ENCODE peak calls at places on chromosomes 1 and 21, in eight cellular contexts. One of them, this sample, is unnamed.

GRCh38 chr1:15760520-15761211 is 2.1 kb downstream of the FBLIM1 start:
- DNase-seq in cardiac muscle cell: no peak
- DNase-seq in GM13976: no peak
- DNase-seq in mesothelial cell of epicardium: no peak
- DNase-seq in ovary: peak
- DNase-seq in CD4-positive, alpha-beta T cell: no peak
- DNase-seq in PC-3: peak
- DNase-seq in AG10803: peak
- DNase-seq in this sample: no peak

GRCh38 chr1:228460830-228461229 is 26.4 kb upstream of the RNF187 start:
- DNase-seq in cardiac muscle cell: no peak
- DNase-seq in mesothelial cell of epicardium: no peak
- DNase-seq in ovary: no peak
- DNase-seq in AG10803: no peak
- DNase-seq in GM13976: no peak
- DNase-seq in PC-3: no peak
- DNase-seq in CD4-positive, alpha-beta T cell: no peak
- DNase-seq in this sample: no peak

GRCh38 chr1:37670133-37670532 is 22.2 kb upstream of the CDCA8 start:
- DNase-seq in CD4-positive, alpha-beta T cell: no peak
- DNase-seq in AG10803: no peak
- DNase-seq in ovary: no peak
- DNase-seq in PC-3: no peak
- DNase-seq in cardiac muscle cell: no peak
- DNase-seq in mesothelial cell of epicardium: no peak
- DNase-seq in GM13976: no peak
- DNase-seq in this sample: no peak

GRCh38 chr1:16605532-16605931 is 7.8 kb downstream of the NBPF1 start:
- DNase-seq in GM13976: no peak
- DNase-seq in cardiac muscle cell: no peak
- DNase-seq in PC-3: no peak
- DNase-seq in AG10803: no peak
- DNase-seq in mesothelial cell of epicardium: peak
- DNase-seq in ovary: no peak
- DNase-seq in CD4-positive, alpha-beta T cell: no peak
- DNase-seq in this sample: no peak

GRCh38 chr1:18676431-18676830 is 45.8 kb downstream of the PAX7 start:
- DNase-seq in cardiac muscle cell: no peak
- DNase-seq in GM13976: no peak
- DNase-seq in CD4-positive, alpha-beta T cell: no peak
- DNase-seq in mesothelial cell of epicardium: no peak
- DNase-seq in PC-3: no peak
- DNase-seq in AG10803: no peak
- DNase-seq in ovary: no peak
- DNase-seq in this sample: no peak

GRCh38 chr1:21855257-21856096 is 43.4 kb downstream of the LDLRAD2 start:
- DNase-seq in CD4-positive, alpha-beta T cell: no peak
- DNase-seq in ovary: no peak
- DNase-seq in mesothelial cell of epicardium: no peak
- DNase-seq in GM13976: no peak
- DNase-seq in AG10803: no peak
- DNase-seq in PC-3: peak
- DNase-seq in cardiac muscle cell: no peak
- DNase-seq in this sample: no peak

GRCh38 chr1:199982606-199983005 is 44.9 kb upstream of the NR5A2 start:
- DNase-seq in CD4-positive, alpha-beta T cell: no peak
- DNase-seq in AG10803: no peak
- DNase-seq in GM13976: no peak
- DNase-seq in mesothelial cell of epicardium: no peak
- DNase-seq in PC-3: no peak
- DNase-seq in ovary: no peak
- DNase-seq in cardiac muscle cell: no peak
- DNase-seq in this sample: no peak

GRCh38 chr1:235984041-235984820 is 80.7 kb downstream of the NID1 start:
- DNase-seq in cardiac muscle cell: no peak
- DNase-seq in ovary: no peak
- DNase-seq in CD4-positive, alpha-beta T cell: no peak
- DNase-seq in mesothelial cell of epicardium: no peak
- DNase-seq in AG10803: peak
- DNase-seq in PC-3: peak
- DNase-seq in GM13976: no peak
- DNase-seq in this sample: no peak

GRCh38 chr1:181061891-181062777 is 26.4 kb upstream of the IER5 start:
- DNase-seq in mesothelial cell of epicardium: no peak
- DNase-seq in ovary: no peak
- DNase-seq in GM13976: peak
- DNase-seq in AG10803: peak
- DNase-seq in PC-3: no peak
- DNase-seq in cardiac muscle cell: no peak
- DNase-seq in CD4-positive, alpha-beta T cell: no peak
- DNase-seq in this sample: peak

GRCh38 chr1:33256701-33257387 is 552 bp downstream of the ZNF362 start:
- DNase-seq in GM13976: peak
- DNase-seq in ovary: peak
- DNase-seq in CD4-positive, alpha-beta T cell: peak
- DNase-seq in cardiac muscle cell: peak
- DNase-seq in PC-3: peak
- DNase-seq in mesothelial cell of epicardium: peak
- DNase-seq in AG10803: peak
- DNase-seq in this sample: peak

GRCh38 chr1:197314672-197315071 is 46.6 kb downstream of the CRB1 start:
- DNase-seq in cardiac muscle cell: no peak
- DNase-seq in GM13976: no peak
- DNase-seq in PC-3: no peak
- DNase-seq in CD4-positive, alpha-beta T cell: no peak
- DNase-seq in ovary: no peak
- DNase-seq in mesothelial cell of epicardium: no peak
- DNase-seq in AG10803: no peak
- DNase-seq in this sample: no peak

GRCh38 chr1:55542901-55543504 is 327.8 kb upstream of the USP24 start:
- DNase-seq in AG10803: peak
- DNase-seq in mesothelial cell of epicardium: no peak
- DNase-seq in cardiac muscle cell: no peak
- DNase-seq in ovary: no peak
- DNase-seq in CD4-positive, alpha-beta T cell: no peak
- DNase-seq in PC-3: peak
- DNase-seq in GM13976: no peak
- DNase-seq in this sample: no peak

GRCh38 chr1:155729031-155729898 is 40.4 kb downstream of the DAP3 start:
- DNase-seq in GM13976: peak
- DNase-seq in CD4-positive, alpha-beta T cell: peak
- DNase-seq in AG10803: peak
- DNase-seq in ovary: peak
- DNase-seq in PC-3: peak
- DNase-seq in mesothelial cell of epicardium: peak
- DNase-seq in cardiac muscle cell: peak
- DNase-seq in this sample: no peak

GRCh38 chr1:238892612-238893011 is 493.8 kb upstream of the CHRM3 start:
- DNase-seq in cardiac muscle cell: no peak
- DNase-seq in AG10803: no peak
- DNase-seq in CD4-positive, alpha-beta T cell: no peak
- DNase-seq in ovary: no peak
- DNase-seq in mesothelial cell of epicardium: no peak
- DNase-seq in PC-3: peak
- DNase-seq in GM13976: no peak
- DNase-seq in this sample: no peak

GRCh38 chr1:155022136-155022926 is 11.2 kb downstream of the DCST2 start:
- DNase-seq in PC-3: peak
- DNase-seq in mesothelial cell of epicardium: no peak
- DNase-seq in ovary: no peak
- DNase-seq in cardiac muscle cell: no peak
- DNase-seq in GM13976: no peak
- DNase-seq in AG10803: peak
- DNase-seq in CD4-positive, alpha-beta T cell: no peak
- DNase-seq in this sample: no peak

GRCh38 chr1:47765236-47765635 is 231.9 kb downstream of the TRABD2B start:
- DNase-seq in cardiac muscle cell: no peak
- DNase-seq in mesothelial cell of epicardium: no peak
- DNase-seq in ovary: no peak
- DNase-seq in AG10803: no peak
- DNase-seq in GM13976: no peak
- DNase-seq in CD4-positive, alpha-beta T cell: no peak
- DNase-seq in PC-3: no peak
- DNase-seq in this sample: no peak

GRCh38 chr1:166391677-166392076 is 224.9 kb upstream of the FAM78B start:
- DNase-seq in GM13976: no peak
- DNase-seq in mesothelial cell of epicardium: no peak
- DNase-seq in PC-3: peak
- DNase-seq in AG10803: no peak
- DNase-seq in CD4-positive, alpha-beta T cell: no peak
- DNase-seq in cardiac muscle cell: no peak
- DNase-seq in ovary: no peak
- DNase-seq in this sample: no peak

GRCh38 chr1:32606972-32607371 is 43.4 kb downstream of the ZBTB8OS start:
- DNase-seq in PC-3: no peak
- DNase-seq in cardiac muscle cell: no peak
- DNase-seq in CD4-positive, alpha-beta T cell: no peak
- DNase-seq in GM13976: no peak
- DNase-seq in mesothelial cell of epicardium: no peak
- DNase-seq in AG10803: no peak
- DNase-seq in ovary: no peak
- DNase-seq in this sample: no peak

GRCh38 chr1:106396023-106396422 is 660.5 kb upstream of the PRMT6 start:
- DNase-seq in ovary: no peak
- DNase-seq in CD4-positive, alpha-beta T cell: no peak
- DNase-seq in GM13976: no peak
- DNase-seq in cardiac muscle cell: no peak
- DNase-seq in PC-3: no peak
- DNase-seq in AG10803: no peak
- DNase-seq in mesothelial cell of epicardium: no peak
- DNase-seq in this sample: no peak

GRCh38 chr1:214403431-214403830 is 122.5 kb downstream of the SMYD2 start:
- DNase-seq in GM13976: no peak
- DNase-seq in cardiac muscle cell: no peak
- DNase-seq in CD4-positive, alpha-beta T cell: no peak
- DNase-seq in mesothelial cell of epicardium: no peak
- DNase-seq in AG10803: no peak
- DNase-seq in ovary: no peak
- DNase-seq in PC-3: no peak
- DNase-seq in this sample: no peak

DNA sequence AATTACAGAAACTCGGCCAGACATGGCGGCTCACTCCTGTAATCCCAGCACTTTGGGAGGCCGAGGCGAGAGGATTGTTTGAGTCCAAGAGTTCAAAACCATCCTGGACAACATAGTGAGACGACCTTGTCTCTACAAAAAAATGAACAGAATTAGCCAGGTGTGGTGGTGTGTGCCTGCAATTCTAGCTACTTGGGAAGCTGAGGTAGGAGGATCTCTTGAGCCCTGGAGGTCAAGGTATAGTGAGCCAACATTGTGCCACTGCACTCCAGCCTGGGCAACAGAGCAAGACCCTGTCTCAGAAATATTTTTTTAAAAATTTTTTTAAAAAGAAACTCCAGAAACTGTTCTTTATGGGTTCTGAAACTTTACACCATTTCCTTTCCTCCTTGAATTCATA is 38.4 kb upstream of the IFNGR2 start:
- DNase-seq in ovary: no peak
- DNase-seq in mesothelial cell of epicardium: no peak
- DNase-seq in AG10803: no peak
- DNase-seq in CD4-positive, alpha-beta T cell: no peak
- DNase-seq in cardiac muscle cell: no peak
- DNase-seq in GM13976: no peak
- DNase-seq in PC-3: no peak
- DNase-seq in this sample: no peak
- TF ChIP-seq CTCF in ovary: no peak
- TF ChIP-seq CTCF in mesothelial cell of epicardium: no peak
- TF ChIP-seq CTCF in AG10803: no peak
- TF ChIP-seq CTCF in CD4-positive, alpha-beta T cell: no peak
- TF ChIP-seq CTCF in cardiac muscle cell: no peak
- TF ChIP-seq CTCF in GM13976: no peak
- TF ChIP-seq CTCF in PC-3: no peak
- TF ChIP-seq CTCF in this sample: no peak

GRCh38 chr1:114299331-114300005 is 145.8 kb upstream of the SYT6 start:
- DNase-seq in GM13976: no peak
- DNase-seq in AG10803: no peak
- DNase-seq in cardiac muscle cell: no peak
- DNase-seq in PC-3: no peak
- DNase-seq in mesothelial cell of epicardium: no peak
- DNase-seq in CD4-positive, alpha-beta T cell: no peak
- DNase-seq in ovary: peak
- DNase-seq in this sample: no peak
- TF ChIP-seq CTCF in GM13976: no peak
- TF ChIP-seq CTCF in AG10803: peak
- TF ChIP-seq CTCF in cardiac muscle cell: peak
- TF ChIP-seq CTCF in PC-3: no peak
- TF ChIP-seq CTCF in mesothelial cell of epicardium: no peak
- TF ChIP-seq CTCF in CD4-positive, alpha-beta T cell: no peak
- TF ChIP-seq CTCF in ovary: no peak
- TF ChIP-seq CTCF in this sample: no peak

GRCh38 chr1:208461680-208462079 is 217.5 kb upstream of the PLXNA2 start:
- DNase-seq in PC-3: peak
- DNase-seq in ovary: no peak
- DNase-seq in mesothelial cell of epicardium: no peak
- DNase-seq in cardiac muscle cell: no peak
- DNase-seq in CD4-positive, alpha-beta T cell: no peak
- DNase-seq in AG10803: no peak
- DNase-seq in GM13976: no peak
- DNase-seq in this sample: no peak
- TF ChIP-seq CTCF in PC-3: peak
- TF ChIP-seq CTCF in ovary: no peak
- TF ChIP-seq CTCF in mesothelial cell of epicardium: peak
- TF ChIP-seq CTCF in cardiac muscle cell: no peak
- TF ChIP-seq CTCF in CD4-positive, alpha-beta T cell: no peak
- TF ChIP-seq CTCF in AG10803: peak
- TF ChIP-seq CTCF in GM13976: peak
- TF ChIP-seq CTCF in this sample: peak

GRCh38 chr1:187893471-187893870 is 1064.7 kb downstream of the PLA2G4A start:
- DNase-seq in CD4-positive, alpha-beta T cell: no peak
- DNase-seq in mesothelial cell of epicardium: no peak
- DNase-seq in PC-3: no peak
- DNase-seq in AG10803: no peak
- DNase-seq in ovary: no peak
- DNase-seq in cardiac muscle cell: no peak
- DNase-seq in GM13976: no peak
- DNase-seq in this sample: no peak
- TF ChIP-seq CTCF in CD4-positive, alpha-beta T cell: no peak
- TF ChIP-seq CTCF in mesothelial cell of epicardium: no peak
- TF ChIP-seq CTCF in PC-3: no peak
- TF ChIP-seq CTCF in AG10803: no peak
- TF ChIP-seq CTCF in ovary: no peak
- TF ChIP-seq CTCF in cardiac muscle cell: no peak
- TF ChIP-seq CTCF in GM13976: no peak
- TF ChIP-seq CTCF in this sample: no peak

GRCh38 chr1:202659974-202660373 is 50.3 kb downstream of the SYT2 start:
- DNase-seq in ovary: no peak
- DNase-seq in AG10803: no peak
- DNase-seq in CD4-positive, alpha-beta T cell: no peak
- DNase-seq in PC-3: no peak
- DNase-seq in GM13976: no peak
- DNase-seq in mesothelial cell of epicardium: no peak
- DNase-seq in cardiac muscle cell: no peak
- DNase-seq in this sample: no peak
- TF ChIP-seq CTCF in ovary: no peak
- TF ChIP-seq CTCF in AG10803: no peak
- TF ChIP-seq CTCF in CD4-positive, alpha-beta T cell: no peak
- TF ChIP-seq CTCF in PC-3: no peak
- TF ChIP-seq CTCF in GM13976: no peak
- TF ChIP-seq CTCF in mesothelial cell of epicardium: no peak
- TF ChIP-seq CTCF in cardiac muscle cell: no peak
- TF ChIP-seq CTCF in this sample: no peak

GRCh38 chr1:186155594-186155993 is 219.5 kb downstream of the TPR start:
- DNase-seq in mesothelial cell of epicardium: no peak
- DNase-seq in ovary: no peak
- DNase-seq in GM13976: peak
- DNase-seq in CD4-positive, alpha-beta T cell: no peak
- DNase-seq in cardiac muscle cell: peak
- DNase-seq in AG10803: peak
- DNase-seq in PC-3: peak
- DNase-seq in this sample: no peak
- TF ChIP-seq CTCF in mesothelial cell of epicardium: no peak
- TF ChIP-seq CTCF in ovary: no peak
- TF ChIP-seq CTCF in GM13976: no peak
- TF ChIP-seq CTCF in CD4-positive, alpha-beta T cell: peak
- TF ChIP-seq CTCF in cardiac muscle cell: peak
- TF ChIP-seq CTCF in AG10803: peak
- TF ChIP-seq CTCF in PC-3: peak
- TF ChIP-seq CTCF in this sample: peak

This sample was measured in HL-60.